ENCODE peak calls at places on chromosomes 7 and 10, in nine cellular contexts. E is fibroblast of villous mesenchyme, D is uterus, Z is bronchial epithelial cell, J is cardiac fibroblast, L is fibroblast of pulmonary artery, Y is BE2C, P is MCF 10A, V is lower lobe of right lung. H is an unnamed sample.

GRCh38 chr10:113517165-113517892 is 35.5 kb upstream of the HABP2 start:
- DNase-seq in E (no peak), D (no peak), Z (no peak), J (no peak), L (no peak), Y (no peak), P (no peak), V (no peak), H (no peak)

GRCh38 chr7:99428972-99429566 is 9.5 kb downstream of the PTCD1 start:
- DNase-seq in E (no peak), D (no peak), Z (no peak), J (no peak), L (no peak), Y (no peak), P (no peak), V (no peak), H (no peak)

GRCh38 chr10:110354322-110354766 is 49.6 kb upstream of the SMNDC1 start:
- DNase-seq in E (peak), D (peak), Z (peak), J (peak), L (peak), Y (peak), P (peak), V (peak), H (peak)

GRCh38 chr10:22648547-22648961 is 65.8 kb downstream of the PIP4K2A start:
- DNase-seq in E (peak), D (no peak), Z (no peak), J (peak), L (peak), Y (no peak), P (no peak), V (no peak), H (peak)

GRCh38 chr7:17625038-17625437 is 315.3 kb downstream of the SNX13 start:
- DNase-seq in E (peak), D (no peak), Z (peak), J (peak), L (peak), Y (no peak), P (no peak), V (no peak), H (peak)

GRCh38 chr7:131652934-131653333 is 96.5 kb upstream of the PODXL start:
- DNase-seq in E (no peak), D (no peak), Z (no peak), J (no peak), L (no peak), Y (no peak), P (no peak), V (no peak), H (no peak)

GRCh38 chr7:36155811-36156361 is 2.8 kb downstream of the EEPD1 start:
- DNase-seq in E (peak), D (no peak), Z (no peak), J (peak), L (no peak), Y (peak), P (no peak), V (no peak), H (no peak)

GRCh38 chr7:82598958-82599357 is 155.4 kb upstream of the CACNA2D1 start:
- DNase-seq in E (peak), D (no peak), Z (peak), J (peak), L (peak), Y (no peak), P (no peak), V (no peak), H (peak)

GRCh38 chr10:102613761-102614160 is 30.5 kb upstream of the TRIM8 start:
- DNase-seq in E (no peak), D (no peak), Z (no peak), J (no peak), L (no peak), Y (no peak), P (no peak), V (peak), H (no peak)

GRCh38 chr10:48498940-48499510 is 105.8 kb downstream of the ARHGAP22 start:
- DNase-seq in E (no peak), D (no peak), Z (no peak), J (no peak), L (no peak), Y (no peak), P (no peak), V (no peak), H (no peak)

GRCh38 chr7:48875300-48875916 is 48.9 kb upstream of the CDC14C start:
- DNase-seq in E (peak), D (no peak), Z (peak), J (no peak), L (peak), Y (no peak), P (peak), V (peak), H (peak)

GRCh38 chr10:92574545-92575377 is 868 bp upstream of the IDE start:
- DNase-seq in E (no peak), D (no peak), Z (peak), J (peak), L (peak), Y (no peak), P (no peak), V (no peak), H (peak)

GRCh38 chr10:12130237-12130872 is 878 bp downstream of the SEC61A2 start:
- DNase-seq in E (peak), D (peak), Z (peak), J (peak), L (peak), Y (peak), P (peak), V (no peak), H (peak)
- TF ChIP-seq CTCF in E (peak), D (peak), Z (peak), J (peak), L (peak), Y (peak), P (peak), V (peak), H (peak)

GRCh38 chr7:69189406-69189805 is 408.9 kb upstream of the AUTS2 start:
- DNase-seq in E (no peak), D (no peak), Z (no peak), J (no peak), L (no peak), Y (no peak), P (no peak), V (no peak), H (no peak)

GRCh38 chr7:69190738-69191137 is 407.5 kb upstream of the AUTS2 start:
- DNase-seq in E (no peak), D (no peak), Z (no peak), J (no peak), L (no peak), Y (no peak), P (no peak), V (no peak), H (no peak)

GRCh38 chr7:69192134-69192533 is 406.1 kb upstream of the AUTS2 start:
- DNase-seq in E (no peak), D (no peak), Z (no peak), J (no peak), L (no peak), Y (no peak), P (no peak), V (no peak), H (no peak)

GRCh38 chr7:69187824-69188335 is 410.4 kb upstream of the AUTS2 start:
- DNase-seq in E (no peak), D (no peak), Z (no peak), J (no peak), L (no peak), Y (no peak), P (no peak), V (no peak), H (no peak)

DNA sequence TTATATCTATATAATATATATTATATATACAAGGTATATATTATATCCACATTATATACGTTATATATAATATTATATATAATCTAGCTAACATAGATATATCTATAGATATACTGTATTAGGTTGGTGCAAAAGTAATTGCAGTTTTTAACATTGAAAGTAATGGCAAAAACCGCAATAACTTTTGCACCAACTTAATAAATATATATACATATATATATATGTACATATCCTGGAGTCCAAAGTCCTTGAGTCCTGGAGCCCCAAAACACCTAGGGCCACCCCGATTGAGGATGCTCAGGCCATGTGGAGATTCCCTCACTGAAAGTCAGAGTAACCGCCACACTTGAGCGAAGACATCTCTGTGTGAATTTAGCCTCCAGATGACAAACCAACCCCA is 408.2 kb upstream of the AUTS2 start:
- DNase-seq in E (no peak), D (no peak), Z (no peak), J (no peak), L (no peak), Y (no peak), P (no peak), V (no peak), H (no peak)
- TF ChIP-seq CTCF in E (no peak), D (no peak), Z (no peak), J (no peak), L (no peak), Y (no peak), P (no peak), V (no peak), H (no peak)

GRCh38 chr10:81915517-81915916 is 40.5 kb downstream of the NRG3 start:
- DNase-seq in E (no peak), D (no peak), Z (no peak), J (no peak), L (no peak), Y (no peak), P (no peak), V (no peak), H (no peak)

GRCh38 chr10:81918766-81919165 is 43.8 kb downstream of the NRG3 start:
- DNase-seq in E (no peak), D (no peak), Z (no peak), J (no peak), L (no peak), Y (no peak), P (no peak), V (no peak), H (no peak)

GRCh38 chr10:81917666-81918065 is 42.7 kb downstream of the NRG3 start:
- DNase-seq in E (no peak), D (no peak), Z (no peak), J (no peak), L (no peak), Y (no peak), P (no peak), V (no peak), H (no peak)

GRCh38 chr10:81914736-81915510 is 39.9 kb downstream of the NRG3 start:
- DNase-seq in E (no peak), D (no peak), Z (no peak), J (no peak), L (no peak), Y (no peak), P (no peak), V (no peak), H (no peak)

DNA sequence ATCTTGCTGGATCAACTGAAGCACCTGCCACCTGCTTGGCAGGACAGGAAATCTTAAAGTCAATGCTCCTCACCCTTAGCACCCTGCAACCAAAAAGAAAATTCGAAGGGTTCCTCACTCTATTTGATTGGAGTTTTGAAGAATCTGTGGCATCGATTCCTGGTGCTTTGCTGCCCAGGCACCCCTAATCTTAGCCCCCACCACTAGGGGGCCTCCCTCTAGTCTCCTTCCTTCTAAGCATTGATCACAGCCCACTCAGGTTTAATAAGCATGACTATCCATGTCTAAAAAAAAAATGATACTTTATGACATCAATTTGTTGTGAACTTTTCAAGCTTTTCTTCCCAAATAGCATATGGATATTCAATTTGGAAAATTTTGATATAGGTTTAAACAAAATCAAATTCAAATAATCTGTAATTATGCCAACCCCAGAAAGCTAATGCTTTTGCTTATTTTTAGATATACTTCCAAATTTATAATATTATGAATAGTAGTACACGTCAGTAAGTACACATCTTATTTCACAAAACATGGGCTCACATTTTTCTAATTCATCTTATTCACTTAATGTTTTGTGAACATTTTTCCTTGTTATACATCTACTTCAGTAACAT is 45.3 kb downstream of the NRG3 start:
- DNase-seq in E (no peak), D (no peak), Z (no peak), J (no peak), L (no peak), Y (peak), P (peak), V (no peak), H (no peak)
- TF ChIP-seq CTCF in E (peak), D (no peak), Z (peak), J (peak), L (peak), Y (peak), P (peak), V (peak), H (no peak)

DNA sequence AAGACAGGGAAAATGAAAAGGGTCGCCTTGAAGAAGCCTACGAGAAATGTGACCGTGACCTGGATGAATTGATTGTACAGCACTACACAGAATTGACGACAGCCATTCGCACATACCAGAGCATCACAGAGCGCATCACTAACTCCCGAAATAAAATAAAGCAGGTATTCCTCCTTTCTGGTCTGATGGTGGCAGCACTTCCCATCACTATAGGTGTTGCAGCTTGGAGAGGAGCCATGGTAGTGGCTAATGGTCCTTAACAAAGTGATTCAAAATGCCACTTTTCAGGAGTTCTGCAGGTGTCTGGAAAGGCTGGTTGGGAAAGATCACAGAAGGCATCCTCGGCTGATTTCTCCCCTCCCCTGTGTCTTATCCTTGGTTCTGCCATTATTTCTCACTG is 22.1 kb downstream of the EXOC4 start:
- DNase-seq in E (no peak), D (no peak), Z (no peak), J (no peak), L (no peak), Y (no peak), P (peak), V (no peak), H (no peak)
- TF ChIP-seq CTCF in E (peak), D (no peak), Z (peak), J (no peak), L (no peak), Y (peak), P (peak), V (no peak), H (no peak)

DNA sequence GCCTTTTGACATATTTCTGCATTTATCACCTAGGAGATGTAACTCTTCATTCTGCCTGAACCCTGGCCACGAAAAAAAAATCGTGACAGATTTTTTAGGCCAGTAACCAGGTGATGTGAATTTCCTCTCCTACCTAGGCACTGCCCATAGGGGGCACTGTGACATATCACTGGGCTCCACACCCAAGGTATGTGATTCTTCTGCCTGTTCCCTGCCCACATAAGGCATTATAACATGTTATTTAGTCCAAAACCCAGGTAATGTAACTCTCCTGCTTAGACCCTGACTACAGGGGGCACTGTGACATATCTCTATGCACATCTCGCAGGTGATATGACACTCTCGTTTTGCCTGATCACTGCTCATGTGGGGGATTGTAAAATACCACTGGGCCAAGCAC is 29.5 kb upstream of the ZNF107 start:
- DNase-seq in E (no peak), D (no peak), Z (no peak), J (no peak), L (no peak), Y (no peak), P (no peak), V (no peak), H (no peak)
- TF ChIP-seq CTCF in E (no peak), D (no peak), Z (no peak), J (peak), L (no peak), Y (peak), P (peak), V (no peak), H (peak)

DNA sequence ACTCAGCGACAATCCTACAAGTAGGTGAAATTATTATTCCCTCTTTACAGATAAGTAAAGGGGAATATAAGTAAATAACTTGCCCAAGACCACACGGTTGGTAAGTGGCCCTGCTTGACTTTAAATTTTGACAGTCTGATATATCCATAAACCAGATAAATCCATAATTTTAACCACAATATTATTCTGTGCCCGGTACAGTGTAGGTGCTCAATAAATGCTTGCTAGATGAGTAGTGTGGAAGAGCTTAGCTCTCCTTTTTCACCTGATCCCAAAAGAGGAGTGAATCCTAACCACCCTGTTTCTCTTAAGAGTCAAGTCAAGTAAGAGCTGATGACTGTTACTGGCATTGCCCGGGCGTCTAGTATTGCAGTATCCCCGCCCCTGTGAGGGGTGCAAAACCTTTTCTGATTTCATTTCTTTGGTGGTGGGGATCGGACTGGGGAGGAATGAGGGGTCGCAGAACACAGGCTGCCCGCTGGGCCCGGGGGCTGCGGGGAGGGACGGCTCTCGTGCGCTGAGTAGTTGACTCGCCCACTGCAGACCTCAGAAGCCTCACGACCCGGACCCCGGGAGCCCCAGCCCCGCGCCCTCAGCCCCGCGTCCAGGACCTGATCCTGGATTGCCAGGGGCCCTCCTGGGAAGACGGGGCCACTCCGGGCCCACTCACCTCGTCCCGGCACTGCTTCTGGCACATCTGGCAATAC is 490 bp downstream of the KIN start:
- DNase-seq in E (peak), D (no peak), Z (peak), J (peak), L (no peak), Y (no peak), P (peak), V (no peak), H (peak)
- TF ChIP-seq CTCF in E (no peak), D (no peak), Z (no peak), J (no peak), L (no peak), Y (no peak), P (no peak), V (no peak), H (no peak)

GRCh38 chr10:96512524-96512991 is 1.2 kb downstream of the TLL2 start:
- DNase-seq in E (peak), D (peak), Z (no peak), J (peak), L (peak), Y (peak), P (no peak), V (no peak), H (peak)
- TF ChIP-seq CTCF in E (no peak), D (no peak), Z (no peak), J (no peak), L (no peak), Y (no peak), P (no peak), V (no peak), H (no peak)

GRCh38 chr10:108782411-108782810 is 1140.9 kb downstream of the XPNPEP1 start:
- DNase-seq in E (no peak), D (no peak), Z (no peak), J (no peak), L (no peak), Y (no peak), P (no peak), V (no peak), H (peak)

GRCh38 chr10:108784534-108784933 is 1138.8 kb downstream of the XPNPEP1 start:
- DNase-seq in E (no peak), D (no peak), Z (no peak), J (no peak), L (no peak), Y (no peak), P (no peak), V (no peak), H (no peak)

GRCh38 chr10:108785011-108785410 is 1138.3 kb downstream of the XPNPEP1 start:
- DNase-seq in E (no peak), D (no peak), Z (no peak), J (no peak), L (no peak), Y (no peak), P (no peak), V (no peak), H (no peak)

GRCh38 chr10:108787932-108788331 is 1135.4 kb downstream of the XPNPEP1 start:
- DNase-seq in E (no peak), D (no peak), Z (peak), J (no peak), L (peak), Y (no peak), P (no peak), V (no peak), H (peak)

DNA sequence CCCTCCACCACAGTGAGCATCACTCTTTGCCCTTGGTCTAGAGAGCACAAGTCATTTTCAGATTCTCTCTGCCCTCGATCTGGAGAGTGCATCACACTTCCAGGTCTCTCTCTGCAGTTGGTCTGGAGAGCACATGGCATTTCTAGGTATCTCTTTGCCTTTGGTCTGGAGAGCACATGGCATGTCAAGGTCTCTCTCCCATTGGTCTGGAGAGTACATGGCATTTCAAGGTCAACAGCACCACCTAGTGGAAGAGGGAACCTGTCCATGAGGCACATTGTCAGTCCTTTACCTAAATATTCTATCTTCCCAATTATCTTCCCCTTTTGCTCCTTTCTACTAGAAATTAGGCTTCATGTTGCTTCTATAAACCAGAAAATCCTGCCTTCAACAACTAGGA is 1139.4 kb downstream of the XPNPEP1 start:
- DNase-seq in E (peak), D (no peak), Z (peak), J (peak), L (peak), Y (peak), P (peak), V (no peak), H (peak)
- TF ChIP-seq CTCF in E (peak), D (no peak), Z (peak), J (peak), L (peak), Y (peak), P (peak), V (peak), H (peak)

GRCh38 chr7:44073664-44074348 is 8.4 kb upstream of the PGAM2 start:
- DNase-seq in E (peak), D (peak), Z (peak), J (no peak), L (peak), Y (peak), P (peak), V (peak), H (no peak)
- TF ChIP-seq CTCF in E (no peak), D (no peak), Z (no peak), J (no peak), L (no peak), Y (peak), P (no peak), V (no peak), H (no peak)